ENCODE peak calls at places on chromosomes 2 and 18, in six cellular contexts. A is HepG2, M is heart right ventricle, I is HCT116, L is heart left ventricle, D is fibroblast of lung. U is an unnamed sample. For H3K9me3, the result is how much of the 10 kb centered on the place peaks cover.

GRCh38 chr2:36461039-36461681 is 105.6 kb downstream of the CRIM1 start:
- DNase-seq in A (peak), M (no peak), I (peak), L (no peak), D (peak), U (peak)

GRCh38 chr2:132980304-132980703 is 310.3 kb upstream of the LYPD1 start:
- DNase-seq in A (no peak), M (no peak), I (no peak), L (no peak), D (no peak), U (no peak)

GRCh38 chr2:168246072-168246482 is 1.3 kb downstream of the STK39 start:
- DNase-seq in A (no peak), M (no peak), I (no peak), L (no peak), D (no peak), U (no peak)

GRCh38 chr2:191567229-191567628 is 110.7 kb upstream of the NABP1 start:
- DNase-seq in A (no peak), M (no peak), I (no peak), L (no peak), D (no peak), U (no peak)

GRCh38 chr18:58998421-58999203 is 133.9 kb downstream of the ZNF532 start:
- DNase-seq in A (no peak), M (peak), I (no peak), L (peak), D (peak), U (no peak)

GRCh38 chr2:191105082-191105481 is 45.7 kb downstream of the STAT4 start:
- DNase-seq in A (no peak), M (no peak), I (no peak), L (no peak), D (peak), U (no peak)

GRCh38 chr2:55416826-55417568 is 2.7 kb downstream of the CCDC88A start:
- DNase-seq in A (no peak), M (no peak), I (no peak), L (no peak), D (no peak), U (no peak)

GRCh38 chr2:10868465-10869314 is 43.0 kb upstream of the KCNF1 start:
- DNase-seq in A (no peak), M (no peak), I (no peak), L (peak), D (peak), U (no peak)

GRCh38 chr18:23183356-23184150 is 48.3 kb downstream of the CABLES1 start:
- DNase-seq in A (no peak), M (no peak), I (no peak), L (no peak), D (peak), U (no peak)

GRCh38 chr2:122795763-122796162 is 1040.3 kb downstream of the TSN start:
- DNase-seq in A (no peak), M (no peak), I (no peak), L (no peak), D (no peak), U (no peak)

GRCh38 chr2:46193356-46193755 is 103.9 kb upstream of the EPAS1 start:
- DNase-seq in A (no peak), M (no peak), I (no peak), L (no peak), D (no peak), U (no peak)

GRCh38 chr2:63763336-63764056 is 78.2 kb upstream of the UGP2 start:
- DNase-seq in A (no peak), M (no peak), I (no peak), L (no peak), D (peak), U (no peak)

GRCh38 chr18:24185805-24186204 is 46.9 kb downstream of the CABYR start:
- DNase-seq in A (no peak), M (no peak), I (no peak), L (no peak), D (peak), U (no peak)

GRCh38 chr2:142044168-142044567 is 86.6 kb downstream of the LRP1B start:
- DNase-seq in A (no peak), M (no peak), I (no peak), L (no peak), D (peak), U (no peak)

GRCh38 chr2:137706786-137707613 is 257.3 kb upstream of the HNMT start:
- DNase-seq in A (no peak), M (no peak), I (no peak), L (no peak), D (no peak), U (no peak)

GRCh38 chr18:10566390-10566789 is 40.6 kb downstream of the NAPG start:
- DNase-seq in A (no peak), M (no peak), I (no peak), L (no peak), D (no peak), U (no peak)

GRCh38 chr2:38075436-38076249 is at the start of gene CYP1B1:
- DNase-seq in A (no peak), M (no peak), I (no peak), L (peak), D (peak), U (no peak)

GRCh38 chr18:2173464-2173863 is 397.8 kb downstream of the METTL4 start:
- DNase-seq in A (no peak), M (no peak), I (no peak), L (peak), D (peak), U (no peak)

GRCh38 chr2:73776381-73776780 is 3.5 kb downstream of the DUSP11 start:
- DNase-seq in A (no peak), M (no peak), I (no peak), L (no peak), D (no peak), U (no peak)

GRCh38 chr2:23469142-23469540 is 84.2 kb downstream of the KLHL29 start:
- DNase-seq in A (no peak), M (no peak), I (no peak), L (no peak), D (no peak), U (no peak)

GRCh38 chr2:150404147-150404546 is 83.3 kb downstream of the RND3 start:
- DNase-seq in A (no peak), M (no peak), I (no peak), L (no peak), D (no peak), U (no peak)

GRCh38 chr2:190532581-190532980 is 1.9 kb downstream of the NEMP2 start:
- DNase-seq in A (no peak), M (no peak), I (no peak), L (no peak), D (no peak), U (no peak)

GRCh38 chr2:16765356-16765755 is 99.7 kb upstream of the CYRIA start:
- DNase-seq in A (no peak), M (no peak), I (no peak), L (no peak), D (no peak), U (no peak)

GRCh38 chr2:239806758-239807434 is 218.2 kb downstream of the NDUFA10 start:
- DNase-seq in A (no peak), M (no peak), I (no peak), L (no peak), D (no peak), U (no peak)

GRCh38 chr18:31719363-31720006 is 35.1 kb upstream of the B4GALT6 start:
- DNase-seq in A (no peak), M (no peak), I (no peak), L (no peak), D (no peak), U (no peak)

GRCh38 chr2:11559786-11560155 is 25.9 kb downstream of the GREB1 start:
- DNase-seq in A (no peak), M (no peak), I (no peak), L (no peak), D (no peak), U (no peak)

GRCh38 chr2:73987109-73987947 is 2.6 kb downstream of the TET3 start:
- DNase-seq in A (no peak), M (peak), I (no peak), L (no peak), D (peak), U (peak)

GRCh38 chr2:221961561-221961960 is 337.2 kb downstream of the PAX3 start:
- DNase-seq in A (no peak), M (no peak), I (no peak), L (no peak), D (no peak), U (no peak)

GRCh38 chr18:45197526-45197970 is 417.7 kb upstream of the SLC14A2 start:
- DNase-seq in A (no peak), M (no peak), I (no peak), L (no peak), D (peak), U (no peak)

DNA sequence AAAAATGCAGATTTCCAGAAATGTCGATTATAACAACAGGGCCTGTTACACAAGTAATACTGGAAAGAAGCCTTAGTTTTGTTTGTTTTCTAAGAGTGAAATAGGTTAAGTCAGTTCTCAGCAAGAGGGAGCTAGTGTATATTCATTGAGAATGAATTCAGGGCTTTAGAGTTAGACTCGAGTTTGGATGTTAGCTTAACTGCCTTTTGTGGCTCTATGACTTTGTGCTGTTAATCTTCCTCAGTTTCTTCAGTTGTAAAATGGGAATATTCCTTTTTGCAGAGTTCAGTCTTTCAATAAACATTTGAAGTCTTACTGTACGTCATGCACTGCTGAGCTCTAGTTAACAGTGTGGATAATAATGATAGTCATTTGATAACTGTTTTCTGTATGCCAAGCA is 989 bp downstream of the NDUFV2 start:
- DNase-seq in A (no peak), M (no peak), I (no peak), L (no peak), D (no peak), U (peak)
- H3K27ac ChIP-seq in A (peak), M (peak), I (peak), L (peak), D (peak), U (peak)

GRCh38 chr2:127672341-127673303 is 2.7 kb downstream of the LIMS2 start:
- DNase-seq in A (no peak), M (peak), I (no peak), L (no peak), D (no peak), U (no peak)
- H3K4me3 ChIP-seq in A (no peak), M (peak), I (no peak), L (peak), D (no peak), U (no peak)

GRCh38 chr18:907171-907879 is 2.7 kb downstream of the ADCYAP1 start:
- DNase-seq in A (no peak), M (no peak), I (no peak), L (no peak), D (no peak), U (no peak)
- H3K9me3 ChIP-seq in A (under half), M (under half), I (under half), L (under half), D (under half), U (under half)

DNA sequence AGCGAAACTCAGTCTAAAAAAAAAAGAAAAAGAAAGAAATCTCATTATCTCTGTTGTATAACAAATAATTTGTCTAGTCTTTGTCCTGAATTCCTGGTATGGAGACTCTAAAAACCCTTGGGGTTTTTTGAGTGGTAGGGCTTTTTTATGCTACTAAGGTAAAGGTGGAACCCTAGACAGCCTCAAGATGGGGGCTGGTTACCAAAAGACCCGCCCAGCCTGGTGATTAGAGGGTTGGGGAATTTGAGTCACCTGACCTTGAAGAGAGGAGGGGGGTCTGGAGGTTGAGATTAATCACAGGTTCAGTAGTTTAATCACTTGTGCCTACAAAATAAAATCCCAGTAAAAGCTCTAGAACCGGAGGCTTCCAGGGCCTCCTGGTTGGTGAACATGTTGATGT is 17.6 kb downstream of the SOWAHC start:
- DNase-seq in A (no peak), M (no peak), I (no peak), L (no peak), D (no peak), U (no peak)
- H3K27ac ChIP-seq in A (peak), M (no peak), I (no peak), L (no peak), D (no peak), U (no peak)

GRCh38 chr2:157946919-157947557 is 70.9 kb upstream of the ACVR1 start:
- DNase-seq in A (no peak), M (no peak), I (no peak), L (no peak), D (no peak), U (no peak)

GRCh38 chr2:157948856-157949255 is 72.7 kb upstream of the ACVR1 start:
- DNase-seq in A (no peak), M (no peak), I (no peak), L (no peak), D (no peak), U (no peak)

GRCh38 chr2:157957596-157957995 is 81.5 kb upstream of the ACVR1 start:
- DNase-seq in A (no peak), M (no peak), I (no peak), L (no peak), D (no peak), U (no peak)

GRCh38 chr2:157952548-157952947 is 76.4 kb upstream of the ACVR1 start:
- DNase-seq in A (no peak), M (no peak), I (no peak), L (no peak), D (no peak), U (no peak)
- H3K4me3 ChIP-seq in A (no peak), M (no peak), I (no peak), L (no peak), D (no peak), U (no peak)

GRCh38 chr2:215635071-215635787 is 199.4 kb upstream of the FN1 start:
- DNase-seq in A (no peak), M (no peak), I (no peak), L (no peak), D (no peak), U (no peak)
- H3K9me3 ChIP-seq in A (half or more), M (under half), I (under half), L (under half), D (under half), U (under half)

U was measured in CD4-positive, alpha-beta memory T cell.